ENCODE peak calls at places on chromosomes 3 and 15, in four cellular contexts. V, Q, Y and R are unnamed samples.
A peak's percentile ranks its signal among the peaks of the same experiment; 100 is the strongest.

GRCh38 chr3:116051586-116051985 is 393.7 kb downstream of the LSAMP start:
- DNase-seq in V (no peak), Q (no peak), Y (no peak), R (no peak)

GRCh38 chr3:15805756-15806266 is 8.0 kb upstream of the ANKRD28 start:
- DNase-seq in V (no peak), Q (no peak), Y (peak; percentile 86), R (peak; percentile 40)

GRCh38 chr3:36317915-36318314 is 62.4 kb upstream of the STAC start:
- DNase-seq in V (no peak), Q (no peak), Y (no peak), R (no peak)

GRCh38 chr15:90583471-90584252 is 53.9 kb downstream of the CRTC3 start:
- DNase-seq in V (no peak), Q (no peak), Y (no peak), R (no peak)

GRCh38 chr3:11228041-11228440 is 44.2 kb upstream of the ATG7 start:
- DNase-seq in V (no peak), Q (no peak), Y (no peak), R (no peak)

GRCh38 chr3:158709666-158710083 is 22.6 kb downstream of the RARRES1 start:
- DNase-seq in V (no peak), Q (no peak), Y (peak; percentile 96), R (no peak)

GRCh38 chr3:186107148-186108105 is 1.5 kb downstream of the ETV5 start:
- DNase-seq in V (peak; percentile 58), Q (peak; percentile 57), Y (peak; percentile 76), R (peak; percentile 36)

GRCh38 chr3:48952510-48953118 is 34.0 kb downstream of the ARIH2 start:
- DNase-seq in V (peak; percentile 5), Q (peak; percentile 41), Y (peak; percentile 40), R (no peak)

GRCh38 chr3:54374214-54374855 is 252.0 kb downstream of the CACNA2D3 start:
- DNase-seq in V (no peak), Q (peak; percentile 39), Y (peak; percentile 23), R (no peak)

GRCh38 chr3:133292251-133292650 is 107.6 kb upstream of the BFSP2 start:
- DNase-seq in V (no peak), Q (no peak), Y (no peak), R (no peak)

GRCh38 chr15:58770519-58770856 is 614 bp upstream of the MINDY2 start:
- DNase-seq in V (peak; percentile 64), Q (no peak), Y (peak; percentile 89), R (peak; percentile 11)

GRCh38 chr3:40719660-40720287 is 195.0 kb downstream of the ZNF621 start:
- DNase-seq in V (no peak), Q (peak; percentile 10), Y (peak; percentile 23), R (no peak)

GRCh38 chr3:2765002-2765579 is 345.1 kb downstream of the IL5RA start:
- DNase-seq in V (no peak), Q (no peak), Y (no peak), R (no peak)

GRCh38 chr15:91561371-91562100 is 292.0 kb upstream of the SLCO3A1 start:
- DNase-seq in V (no peak), Q (no peak), Y (peak; percentile 83), R (no peak)

GRCh38 chr15:70512772-70513362 is 250.5 kb downstream of the UACA start:
- DNase-seq in V (peak; percentile 33), Q (peak; percentile 38), Y (peak; percentile 68), R (no peak)

GRCh38 chr3:197171481-197172067 is 126.8 kb downstream of the DLG1 start:
- DNase-seq in V (no peak), Q (no peak), Y (peak; percentile 17), R (no peak)

GRCh38 chr3:71152892-71153265 is 430.6 kb downstream of the FOXP1 start:
- DNase-seq in V (no peak), Q (no peak), Y (no peak), R (no peak)